ENCODE peak calls at places on chromosome 17, in four cellular contexts. One of them, this sample, is unnamed.
A peak's percentile ranks its signal among the peaks of the same experiment; 100 is the strongest.

GRCh38 chr17:6592193-6592592 is 35.8 kb upstream of the PITPNM3 start:
- DNase-seq in tibial artery: no peak
- DNase-seq in effector memory CD4-positive, alpha-beta T cell: no peak
- DNase-seq in right atrium auricular region: no peak
- DNase-seq in this sample: no peak

GRCh38 chr17:32518856-32519768 is 32.3 kb downstream of the CDK5R1 start:
- DNase-seq in effector memory CD4-positive, alpha-beta T cell: peak; percentile 49
- DNase-seq in tibial artery: peak; percentile 65
- DNase-seq in right atrium auricular region: no peak
- DNase-seq in this sample: no peak

GRCh38 chr17:30600062-30600829 is 123.0 kb downstream of the GOSR1 start:
- DNase-seq in effector memory CD4-positive, alpha-beta T cell: peak; percentile 19
- DNase-seq in tibial artery: peak; percentile 90
- DNase-seq in right atrium auricular region: peak; percentile 75
- DNase-seq in this sample: peak; percentile 25

GRCh38 chr17:51445934-51446333 is 185.6 kb downstream of the UTP18 start:
- DNase-seq in tibial artery: no peak
- DNase-seq in right atrium auricular region: no peak
- DNase-seq in effector memory CD4-positive, alpha-beta T cell: no peak
- DNase-seq in this sample: no peak

GRCh38 chr17:42122371-42123303 is at the start of gene HSPB9:
- DNase-seq in tibial artery: no peak
- DNase-seq in right atrium auricular region: no peak
- DNase-seq in effector memory CD4-positive, alpha-beta T cell: no peak
- DNase-seq in this sample: no peak

GRCh38 chr17:44374306-44375195 is 10.9 kb upstream of the FAM171A2 start:
- DNase-seq in right atrium auricular region: no peak
- DNase-seq in tibial artery: peak; percentile 60
- DNase-seq in effector memory CD4-positive, alpha-beta T cell: no peak
- DNase-seq in this sample: no peak

GRCh38 chr17:60391419-60392041 is 403 bp downstream of the USP32 start:
- DNase-seq in tibial artery: no peak
- DNase-seq in effector memory CD4-positive, alpha-beta T cell: no peak
- DNase-seq in right atrium auricular region: no peak
- DNase-seq in this sample: no peak

GRCh38 chr17:82299452-82299851 is 18.0 kb downstream of the CD7 start:
- DNase-seq in right atrium auricular region: no peak
- DNase-seq in tibial artery: no peak
- DNase-seq in effector memory CD4-positive, alpha-beta T cell: no peak
- DNase-seq in this sample: no peak

GRCh38 chr17:18999911-19000310 is 4.7 kb downstream of the FAM83G start:
- DNase-seq in right atrium auricular region: no peak
- DNase-seq in tibial artery: no peak
- DNase-seq in effector memory CD4-positive, alpha-beta T cell: no peak
- DNase-seq in this sample: no peak

GRCh38 chr17:1713878-1714487 is 3.8 kb upstream of the TLCD2 start:
- DNase-seq in tibial artery: peak; percentile 70
- DNase-seq in right atrium auricular region: no peak
- DNase-seq in effector memory CD4-positive, alpha-beta T cell: no peak
- DNase-seq in this sample: no peak

GRCh38 chr17:60167095-60167741 is 17.4 kb downstream of the CA4 start:
- DNase-seq in right atrium auricular region: no peak
- DNase-seq in effector memory CD4-positive, alpha-beta T cell: no peak
- DNase-seq in tibial artery: no peak
- DNase-seq in this sample: no peak

GRCh38 chr17:8745586-8746500 is 1.2 kb upstream of the CCDC42 start:
- DNase-seq in tibial artery: peak; percentile 86
- DNase-seq in right atrium auricular region: peak; percentile 70
- DNase-seq in effector memory CD4-positive, alpha-beta T cell: peak; percentile 50
- DNase-seq in this sample: no peak

GRCh38 chr17:9021985-9022552 is 759 bp downstream of the NTN1 start:
- DNase-seq in tibial artery: peak; percentile 80
- DNase-seq in effector memory CD4-positive, alpha-beta T cell: no peak
- DNase-seq in right atrium auricular region: no peak
- DNase-seq in this sample: no peak

GRCh38 chr17:1252203-1252608 is 18.0 kb upstream of the BHLHA9 start:
- DNase-seq in right atrium auricular region: no peak
- DNase-seq in effector memory CD4-positive, alpha-beta T cell: no peak
- DNase-seq in tibial artery: no peak
- DNase-seq in this sample: no peak

GRCh38 chr17:72390675-72391501 is 270.1 kb downstream of the SOX9 start:
- DNase-seq in right atrium auricular region: no peak
- DNase-seq in effector memory CD4-positive, alpha-beta T cell: no peak
- DNase-seq in tibial artery: no peak
- DNase-seq in this sample: no peak

GRCh38 chr17:82887255-82888164 is 47.7 kb upstream of the ZNF750 start:
- DNase-seq in right atrium auricular region: no peak
- DNase-seq in effector memory CD4-positive, alpha-beta T cell: no peak
- DNase-seq in tibial artery: no peak
- DNase-seq in this sample: no peak

GRCh38 chr17:44005865-44006580 is 1.6 kb downstream of the NAGS start:
- DNase-seq in effector memory CD4-positive, alpha-beta T cell: no peak
- DNase-seq in right atrium auricular region: no peak
- DNase-seq in tibial artery: peak; percentile 68
- DNase-seq in this sample: no peak

GRCh38 chr17:51435641-51436091 is 175.3 kb downstream of the UTP18 start:
- DNase-seq in tibial artery: no peak
- DNase-seq in effector memory CD4-positive, alpha-beta T cell: peak; percentile 44
- DNase-seq in right atrium auricular region: no peak
- DNase-seq in this sample: no peak

GRCh38 chr17:27937026-27937546 is 43.9 kb upstream of the LYRM9 start:
- DNase-seq in right atrium auricular region: no peak
- DNase-seq in effector memory CD4-positive, alpha-beta T cell: no peak
- DNase-seq in tibial artery: no peak
- DNase-seq in this sample: no peak
- H3K4me1 ChIP-seq in right atrium auricular region: no peaks in the 10 kb centered on the region
- H3K4me1 ChIP-seq in effector memory CD4-positive, alpha-beta T cell: no peaks in the 10 kb centered on the region
- H3K4me1 ChIP-seq in tibial artery: no peaks in the 10 kb centered on the region
- H3K4me1 ChIP-seq in this sample: no peaks in the 10 kb centered on the region

DNA sequence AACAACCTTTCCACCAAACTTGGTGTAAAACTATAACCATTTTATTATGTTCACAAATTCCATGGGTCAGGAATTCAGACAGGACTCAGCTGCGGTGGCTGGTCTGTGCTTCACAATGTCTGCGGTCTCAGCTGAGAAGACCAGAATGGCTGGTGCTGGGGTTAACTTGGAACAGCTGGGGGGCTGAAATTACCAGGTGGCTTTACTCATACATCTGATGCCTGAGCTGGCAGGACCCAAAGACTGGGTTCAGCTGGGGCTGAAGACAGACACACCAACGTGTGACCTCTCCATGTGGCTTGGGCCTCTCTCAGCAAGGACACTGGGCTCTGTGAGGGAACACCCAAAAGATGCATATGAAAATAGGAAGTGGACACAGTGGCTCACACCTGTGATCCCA is 5.7 kb upstream of the HID1 start:
- DNase-seq in effector memory CD4-positive, alpha-beta T cell: no peak
- DNase-seq in tibial artery: no peak
- DNase-seq in right atrium auricular region: no peak
- DNase-seq in this sample: no peak
- H3K27me3 ChIP-seq in effector memory CD4-positive, alpha-beta T cell: no peaks in the 10 kb centered on the region
- H3K27me3 ChIP-seq in tibial artery: no peaks in the 10 kb centered on the region
- H3K27me3 ChIP-seq in right atrium auricular region: no peaks in the 10 kb centered on the region
- H3K27me3 ChIP-seq in this sample: no peaks in the 10 kb centered on the region

GRCh38 chr17:57868775-57869598 is 19.1 kb upstream of the MRPS23 start:
- DNase-seq in effector memory CD4-positive, alpha-beta T cell: no peak
- DNase-seq in tibial artery: no peak
- DNase-seq in right atrium auricular region: no peak
- DNase-seq in this sample: no peak
- H3K4me1 ChIP-seq in effector memory CD4-positive, alpha-beta T cell: peaks cover 3% of the 10 kb centered on the region
- H3K4me1 ChIP-seq in tibial artery: peaks cover 41% of the 10 kb centered on the region
- H3K4me1 ChIP-seq in right atrium auricular region: no peaks in the 10 kb centered on the region
- H3K4me1 ChIP-seq in this sample: peaks cover 48% of the 10 kb centered on the region

GRCh38 chr17:16974569-16975265 is 2.8 kb upstream of the TNFRSF13B start:
- DNase-seq in tibial artery: no peak
- DNase-seq in right atrium auricular region: no peak
- DNase-seq in effector memory CD4-positive, alpha-beta T cell: no peak
- DNase-seq in this sample: no peak
- H3K27me3 ChIP-seq in tibial artery: no peaks in the 10 kb centered on the region
- H3K27me3 ChIP-seq in right atrium auricular region: no peaks in the 10 kb centered on the region
- H3K27me3 ChIP-seq in effector memory CD4-positive, alpha-beta T cell: no peaks in the 10 kb centered on the region
- H3K27me3 ChIP-seq in this sample: no peaks in the 10 kb centered on the region

GRCh38 chr17:77182205-77182604 is 41.4 kb downstream of the SEC14L1 start:
- DNase-seq in effector memory CD4-positive, alpha-beta T cell: no peak
- DNase-seq in tibial artery: no peak
- DNase-seq in right atrium auricular region: no peak
- DNase-seq in this sample: no peak

GRCh38 chr17:77182773-77183172 is 42.0 kb downstream of the SEC14L1 start:
- DNase-seq in right atrium auricular region: no peak
- DNase-seq in effector memory CD4-positive, alpha-beta T cell: no peak
- DNase-seq in tibial artery: no peak
- DNase-seq in this sample: no peak

GRCh38 chr17:77186141-77186604 is 45.4 kb downstream of the SEC14L1 start:
- DNase-seq in right atrium auricular region: no peak
- DNase-seq in effector memory CD4-positive, alpha-beta T cell: no peak
- DNase-seq in tibial artery: no peak
- DNase-seq in this sample: no peak

GRCh38 chr17:77184474-77184873 is 43.7 kb downstream of the SEC14L1 start:
- DNase-seq in right atrium auricular region: no peak
- DNase-seq in effector memory CD4-positive, alpha-beta T cell: no peak
- DNase-seq in tibial artery: no peak
- DNase-seq in this sample: no peak

DNA sequence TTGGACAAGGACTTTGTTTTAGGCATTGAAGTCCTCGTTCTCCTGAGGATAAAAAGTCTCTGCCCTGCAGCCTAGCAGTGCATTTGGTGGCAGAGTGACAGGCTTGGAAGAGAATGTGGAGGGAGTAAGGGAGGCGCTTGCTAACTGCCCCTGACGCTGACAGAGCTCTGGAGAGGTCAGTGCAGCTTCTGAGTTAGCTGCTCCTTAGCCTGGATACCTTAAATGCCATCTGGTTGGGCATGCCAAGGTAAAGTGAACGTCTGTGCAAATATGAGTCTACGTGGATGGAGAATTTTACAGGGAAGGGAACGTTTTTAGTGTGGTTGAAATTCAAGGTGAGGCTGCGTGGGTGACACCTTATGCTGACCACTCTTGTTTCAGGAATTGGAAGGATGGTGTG is 44.4 kb downstream of the SEC14L1 start:
- DNase-seq in tibial artery: no peak
- DNase-seq in right atrium auricular region: no peak
- DNase-seq in effector memory CD4-positive, alpha-beta T cell: no peak
- DNase-seq in this sample: no peak
- H3K4me1 ChIP-seq in tibial artery: peaks cover 12% of the 10 kb centered on the region
- H3K4me1 ChIP-seq in right atrium auricular region: no peaks in the 10 kb centered on the region
- H3K4me1 ChIP-seq in effector memory CD4-positive, alpha-beta T cell: peaks cover 25% of the 10 kb centered on the region
- H3K4me1 ChIP-seq in this sample: no peaks in the 10 kb centered on the region

GRCh38 chr17:79391376-79391775 is 219.5 kb downstream of the RBFOX3 start:
- DNase-seq in right atrium auricular region: no peak
- DNase-seq in effector memory CD4-positive, alpha-beta T cell: no peak
- DNase-seq in tibial artery: no peak
- DNase-seq in this sample: no peak
- H3K27me3 ChIP-seq in right atrium auricular region: peaks cover 3% of the 10 kb centered on the region
- H3K27me3 ChIP-seq in effector memory CD4-positive, alpha-beta T cell: peaks cover 13% of the 10 kb centered on the region
- H3K27me3 ChIP-seq in tibial artery: no peaks in the 10 kb centered on the region
- H3K27me3 ChIP-seq in this sample: no peaks in the 10 kb centered on the region

GRCh38 chr17:17029938-17030337 is 12.3 kb upstream of the MPRIP start:
- DNase-seq in effector memory CD4-positive, alpha-beta T cell: no peak
- DNase-seq in right atrium auricular region: no peak
- DNase-seq in tibial artery: no peak
- DNase-seq in this sample: no peak
- H3K4me1 ChIP-seq in effector memory CD4-positive, alpha-beta T cell: no peaks in the 10 kb centered on the region
- H3K4me1 ChIP-seq in right atrium auricular region: peaks cover 4% of the 10 kb centered on the region
- H3K4me1 ChIP-seq in tibial artery: peaks cover 42% of the 10 kb centered on the region
- H3K4me1 ChIP-seq in this sample: peaks cover 13% of the 10 kb centered on the region

This sample was measured in esophagus squamous epithelium.